ENCODE peak calls at places on chromosomes 5 and 9, in four cellular contexts. B is WTC11, Q is HuH-7.5, H is GM04504. A is an unnamed sample.

GRCh38 chr5:133460172-133460758 is 152.1 kb downstream of the FSTL4 start:
- DNase-seq in B (peak), H (no peak), Q (peak), A (no peak)

GRCh38 chr9:129867138-129868032 is 32.1 kb downstream of the USP20 start:
- DNase-seq in B (peak), H (no peak), Q (no peak), A (no peak)

GRCh38 chr5:65481635-65482271 is at the start of gene ADAMTS6:
- DNase-seq in Q (no peak), H (peak), B (peak), A (peak)

GRCh38 chr9:93209097-93209496 is 25.2 kb downstream of the WNK2 start:
- DNase-seq in Q (no peak), H (no peak), B (no peak), A (no peak)

GRCh38 chr5:138960145-138960692 is 85.1 kb upstream of the LRRTM2 start:
- DNase-seq in Q (no peak), H (no peak), B (no peak), A (no peak)

GRCh38 chr5:73032635-73033034 is 76.8 kb downstream of the FCHO2 start:
- DNase-seq in B (no peak), H (no peak), Q (no peak), A (no peak)

GRCh38 chr9:75054373-75055001 is 26.4 kb upstream of the CARNMT1 start:
- DNase-seq in H (peak), B (no peak), Q (no peak), A (no peak)

GRCh38 chr9:3088166-3088702 is 244.3 kb upstream of the PUM3 start:
- DNase-seq in B (peak), Q (no peak), H (no peak), A (no peak)

GRCh38 chr9:127467621-127468020 is 16.3 kb downstream of the LRSAM1 start:
- DNase-seq in B (no peak), Q (no peak), H (no peak), A (no peak)

GRCh38 chr5:19855929-19856328 is 132.1 kb downstream of the CDH18 start:
- DNase-seq in H (no peak), Q (no peak), B (no peak), A (peak)

GRCh38 chr5:60814498-60814897 is 29.6 kb downstream of the ELOVL7 start:
- DNase-seq in B (no peak), H (no peak), Q (no peak), A (no peak)

GRCh38 chr9:12718482-12719026 is 25.4 kb downstream of the TYRP1 start:
- DNase-seq in B (peak), Q (no peak), H (no peak), A (no peak)

GRCh38 chr9:37144762-37145161 is 24.4 kb downstream of the ZCCHC7 start:
- DNase-seq in Q (no peak), H (no peak), B (no peak), A (no peak)

GRCh38 chr9:8961186-8961666 is 1161.6 kb upstream of the DMAC1 start:
- DNase-seq in Q (no peak), B (no peak), H (no peak), A (no peak)

GRCh38 chr9:135217836-135218235 is 130.4 kb downstream of the OLFM1 start:
- DNase-seq in Q (no peak), H (no peak), B (peak), A (no peak)

GRCh38 chr9:113649054-113649453 is 185.5 kb downstream of the RGS3 start:
- DNase-seq in H (peak), Q (no peak), B (no peak), A (no peak)

GRCh38 chr9:108040783-108041182 is 551.2 kb upstream of the KLF4 start:
- DNase-seq in H (no peak), Q (no peak), B (no peak), A (no peak)

GRCh38 chr9:32426278-32426939 is 42.0 kb downstream of the ACO1 start:
- DNase-seq in Q (peak), H (no peak), B (no peak), A (peak)

GRCh38 chr5:113340537-113340936 is 94.3 kb downstream of the TSSK1B start:
- DNase-seq in B (no peak), Q (no peak), H (no peak), A (no peak)

GRCh38 chr9:35470894-35471293 is 19.0 kb upstream of the RUSC2 start:
- DNase-seq in B (no peak), H (no peak), Q (no peak), A (peak)